ENCODE peak calls at places on chromosome 22, in nine cellular contexts. A is left cardiac atrium, U is non-pigmented ciliary epithelial cell, C is M059J, Y is T-helper 9 cell, R is heart left ventricle, I is HL-60, X is GOT3, N is NCI-H1092 treated with DMSO at 0.1 percent for 48 hours. H is an unnamed sample.

GRCh38 chr22:26887456-26887855 is 230.1 kb downstream of the MIAT start:
- DNase-seq in R (no peak), C (peak), U (peak), Y (no peak), N (no peak), X (no peak), I (no peak), A (no peak), H (peak)

GRCh38 chr22:17213976-17214375 is 5.3 kb downstream of the ADA2 start:
- DNase-seq in R (peak), N (peak), I (peak), U (no peak), X (no peak), A (peak), C (peak), Y (peak), H (peak)

GRCh38 chr22:41951898-41952474 is at the start of gene SMIM45:
- DNase-seq in X (no peak), A (no peak), C (no peak), U (no peak), I (no peak), N (peak), Y (no peak), R (no peak), H (no peak)

GRCh38 chr22:36355894-36356293 is 31.9 kb downstream of the MYH9 start:
- DNase-seq in A (no peak), U (no peak), X (no peak), Y (no peak), R (no peak), C (no peak), N (no peak), I (no peak), H (no peak)

GRCh38 chr22:37994049-37994448 is 9.7 kb upstream of the SOX10 start:
- DNase-seq in C (no peak), R (no peak), U (no peak), N (no peak), X (no peak), I (no peak), A (no peak), Y (no peak), H (no peak)

GRCh38 chr22:25754527-25755202 is 12.7 kb downstream of the MYO18B start:
- DNase-seq in N (no peak), Y (no peak), U (no peak), X (peak), A (peak), C (peak), I (no peak), R (peak), H (peak)

GRCh38 chr22:48866906-48867597 is 960.6 kb downstream of the BRD1 start:
- DNase-seq in I (no peak), R (no peak), X (no peak), A (no peak), U (no peak), N (no peak), Y (no peak), C (no peak), H (no peak)

GRCh38 chr22:18954333-18954732 is 18.2 kb upstream of the PRODH start:
- DNase-seq in R (peak), U (no peak), C (peak), N (peak), Y (peak), A (peak), X (peak), I (peak), H (no peak)

GRCh38 chr22:43002198-43002577 is 12.8 kb downstream of the PACSIN2 start:
- DNase-seq in A (no peak), Y (no peak), X (no peak), U (peak), N (no peak), R (no peak), I (no peak), C (peak), H (no peak)

GRCh38 chr22:23248583-23248982 is 68.3 kb downstream of the BCR start:
- DNase-seq in U (no peak), Y (no peak), N (peak), I (no peak), R (no peak), A (no peak), C (peak), X (no peak), H (no peak)

GRCh38 chr22:22037229-22037628 is 54.6 kb upstream of the TOP3B start:
- DNase-seq in X (no peak), I (no peak), R (no peak), Y (no peak), N (no peak), C (no peak), U (no peak), A (no peak), H (peak)

GRCh38 chr22:36925388-36926290 is 12.2 kb downstream of the CSF2RB start:
- DNase-seq in I (no peak), Y (no peak), R (no peak), C (peak), N (no peak), A (no peak), U (no peak), X (no peak), H (no peak)

GRCh38 chr22:37263966-37264887 is 18.1 kb upstream of the CYTH4 start:
- DNase-seq in R (no peak), I (no peak), X (no peak), Y (no peak), N (no peak), U (no peak), A (no peak), C (no peak), H (no peak)

GRCh38 chr22:44394246-44395115 is 81.7 kb upstream of the SHISAL1 start:
- DNase-seq in U (no peak), Y (no peak), R (peak), I (no peak), C (no peak), A (no peak), X (no peak), N (no peak), H (no peak)

GRCh38 chr22:46522743-46523300 is 14.6 kb downstream of the CELSR1 start:
- DNase-seq in R (no peak), Y (no peak), X (no peak), U (no peak), C (no peak), A (no peak), N (no peak), I (no peak), H (no peak)

GRCh38 chr22:44738347-44738715 is 14.0 kb upstream of the ARHGAP8 start:
- DNase-seq in N (no peak), U (no peak), C (no peak), I (no peak), A (no peak), R (no peak), X (no peak), Y (no peak), H (no peak)

GRCh38 chr22:26573026-26573662 is 16.8 kb downstream of the TPST2 start:
- DNase-seq in Y (no peak), U (no peak), I (peak), N (no peak), X (no peak), A (peak), C (no peak), R (peak), H (no peak)

GRCh38 chr22:41995211-41995610 is 3.4 kb upstream of the WBP2NL start:
- DNase-seq in U (no peak), X (no peak), C (no peak), R (no peak), Y (no peak), N (no peak), A (no peak), I (no peak), H (no peak)

GRCh38 chr22:50717709-50718351 is 20.2 kb upstream of the ACR start:
- DNase-seq in N (no peak), U (no peak), A (no peak), C (no peak), Y (no peak), R (no peak), X (no peak), I (no peak), H (no peak)

GRCh38 chr22:31284241-31284745 is 8.0 kb downstream of the PIK3IP1 start:
- DNase-seq in N (peak), I (no peak), U (no peak), Y (no peak), X (no peak), R (no peak), C (no peak), A (no peak), H (no peak)

GRCh38 chr22:23438216-23438615 is 141.9 kb downstream of the IGLL1 start:
- DNase-seq in A (no peak), X (no peak), R (no peak), U (no peak), N (no peak), Y (no peak), C (no peak), I (no peak), H (no peak)

GRCh38 chr22:21713428-21714058 is 22.1 kb downstream of the YPEL1 start:
- DNase-seq in R (no peak), N (no peak), Y (no peak), C (peak), I (no peak), X (no peak), A (no peak), U (no peak), H (no peak)

GRCh38 chr22:37304595-37305343 is 22.5 kb downstream of the CYTH4 start:
- DNase-seq in A (peak), N (no peak), R (no peak), C (peak), X (no peak), U (peak), Y (no peak), I (no peak), H (no peak)

GRCh38 chr22:23225724-23226496 is 45.6 kb downstream of the BCR start:
- DNase-seq in A (peak), X (no peak), R (peak), I (no peak), C (peak), N (no peak), U (no peak), Y (peak), H (no peak)

GRCh38 chr22:37243402-37244113 is 511 bp downstream of the RAC2 start:
- DNase-seq in R (no peak), Y (no peak), I (peak), C (no peak), N (no peak), U (no peak), A (no peak), X (no peak), H (no peak)

GRCh38 chr22:28674121-28674563 is 5.5 kb downstream of the TTC28 start:
- DNase-seq in A (no peak), I (peak), X (no peak), Y (no peak), R (no peak), U (peak), C (peak), N (no peak), H (no peak)

GRCh38 chr22:43198936-43199335 is 12.0 kb upstream of the TTLL12 start:
- DNase-seq in N (no peak), A (no peak), X (no peak), Y (no peak), R (no peak), U (no peak), C (peak), I (no peak), H (no peak)

GRCh38 chr22:25845985-25846745 is 104.2 kb downstream of the MYO18B start:
- DNase-seq in R (no peak), I (no peak), N (no peak), U (no peak), C (peak), X (no peak), A (no peak), Y (no peak), H (no peak)

GRCh38 chr22:46748948-46749681 is 11.1 kb upstream of the CERK start:
- DNase-seq in U (no peak), C (peak), R (no peak), A (peak), I (peak), Y (peak), N (no peak), X (no peak), H (no peak)

GRCh38 chr22:46761539-46762237 is 762 bp upstream of the TBC1D22A start:
- DNase-seq in X (no peak), U (no peak), C (no peak), N (no peak), Y (no peak), A (no peak), R (no peak), I (peak), H (no peak)

GRCh38 chr22:32396746-32397145 is 15.3 kb downstream of the RTCB start:
- DNase-seq in C (no peak), I (no peak), N (no peak), X (no peak), A (no peak), U (no peak), Y (no peak), R (no peak), H (no peak)